ENCODE peak calls at places on chromosomes 5 and 9, in four cellular contexts. X is aorta, H is heart left ventricle, C is tibial artery. W is an unnamed sample.
A peak's percentile ranks its signal among the peaks of the same experiment; 100 is the strongest.

GRCh38 chr9:13804532-13804931 is 509.4 kb downstream of the NFIB start:
- DNase-seq in H (no peak), X (no peak), C (no peak), W (no peak)

GRCh38 chr5:161314033-161314432 is 232.5 kb downstream of the GABRB2 start:
- DNase-seq in C (no peak), H (no peak), X (no peak), W (no peak)

GRCh38 chr5:125093776-125094175 is 347.3 kb upstream of the ZNF608 start:
- DNase-seq in H (no peak), X (no peak), C (no peak), W (no peak)

GRCh38 chr9:126150411-126151030 is 176.1 kb upstream of the MVB12B start:
- DNase-seq in H (no peak), C (no peak), X (no peak), W (no peak)

GRCh38 chr5:127038550-127038949 is 8.2 kb upstream of the MARCHF3 start:
- DNase-seq in X (no peak), C (no peak), H (peak; percentile 18), W (no peak)

GRCh38 chr5:62112689-62113220 is 193.3 kb upstream of the KIF2A start:
- DNase-seq in X (no peak), H (no peak), C (no peak), W (no peak)

GRCh38 chr9:5909999-5910398 is 19.3 kb downstream of the MLANA start:
- DNase-seq in C (no peak), H (no peak), X (no peak), W (no peak)

GRCh38 chr9:111975709-111976108 is 79.1 kb downstream of the UGCG start:
- DNase-seq in H (no peak), C (no peak), X (peak; percentile 53), W (no peak)

GRCh38 chr9:33466565-33467495 is 6.9 kb downstream of the NOL6 start:
- DNase-seq in X (peak; percentile 62), H (peak; percentile 50), C (peak; percentile 45), W (no peak)

GRCh38 chr5:178194026-178194425 is 6.9 kb upstream of the GMCL2 start:
- DNase-seq in C (no peak), H (no peak), X (no peak), W (no peak)

GRCh38 chr9:81682177-81682576 is 7.2 kb downstream of the TLE1 start:
- DNase-seq in H (no peak), C (no peak), X (no peak), W (no peak)

GRCh38 chr9:112433715-112434392 is 52.8 kb upstream of the KIAA1958 start:
- DNase-seq in C (no peak), X (no peak), H (no peak), W (no peak)

GRCh38 chr5:4563400-4563799 is 576.7 kb upstream of the ADAMTS16 start:
- DNase-seq in H (no peak), C (no peak), X (no peak), W (no peak)
- H3K9me3 ChIP-seq in H (no peaks in the 10 kb centered on the region), C (peaks cover 16% of the 10 kb centered on the region), X (peaks cover 4% of the 10 kb centered on the region), W (peaks cover 2% of the 10 kb centered on the region)

DNA sequence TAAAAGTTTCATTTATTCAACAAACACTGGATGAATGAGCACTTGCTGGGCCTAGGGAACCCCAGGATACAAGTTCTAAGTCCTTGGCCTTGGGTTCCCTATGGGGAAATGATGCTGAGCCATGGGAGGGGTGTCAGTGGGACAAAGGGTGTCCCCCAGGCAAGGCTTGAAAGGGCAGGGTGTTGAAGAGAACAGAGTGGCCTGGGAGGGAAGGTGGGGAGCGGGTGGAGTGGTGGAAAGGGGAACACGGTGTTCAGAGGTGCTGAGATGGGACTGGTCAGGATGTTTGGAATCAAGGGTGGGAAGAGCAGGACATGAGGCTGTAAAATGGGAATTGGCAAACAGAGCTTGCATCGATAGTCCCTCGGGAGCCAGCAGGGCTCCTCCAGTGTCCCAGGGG is 61.8 kb downstream of the PPARGC1B start:
- DNase-seq in X (no peak), H (no peak), C (no peak), W (no peak)
- H3K4me1 ChIP-seq in X (no peaks in the 10 kb centered on the region), H (peaks cover 63% of the 10 kb centered on the region), C (peaks cover 9% of the 10 kb centered on the region), W (peaks cover 15% of the 10 kb centered on the region)

DNA sequence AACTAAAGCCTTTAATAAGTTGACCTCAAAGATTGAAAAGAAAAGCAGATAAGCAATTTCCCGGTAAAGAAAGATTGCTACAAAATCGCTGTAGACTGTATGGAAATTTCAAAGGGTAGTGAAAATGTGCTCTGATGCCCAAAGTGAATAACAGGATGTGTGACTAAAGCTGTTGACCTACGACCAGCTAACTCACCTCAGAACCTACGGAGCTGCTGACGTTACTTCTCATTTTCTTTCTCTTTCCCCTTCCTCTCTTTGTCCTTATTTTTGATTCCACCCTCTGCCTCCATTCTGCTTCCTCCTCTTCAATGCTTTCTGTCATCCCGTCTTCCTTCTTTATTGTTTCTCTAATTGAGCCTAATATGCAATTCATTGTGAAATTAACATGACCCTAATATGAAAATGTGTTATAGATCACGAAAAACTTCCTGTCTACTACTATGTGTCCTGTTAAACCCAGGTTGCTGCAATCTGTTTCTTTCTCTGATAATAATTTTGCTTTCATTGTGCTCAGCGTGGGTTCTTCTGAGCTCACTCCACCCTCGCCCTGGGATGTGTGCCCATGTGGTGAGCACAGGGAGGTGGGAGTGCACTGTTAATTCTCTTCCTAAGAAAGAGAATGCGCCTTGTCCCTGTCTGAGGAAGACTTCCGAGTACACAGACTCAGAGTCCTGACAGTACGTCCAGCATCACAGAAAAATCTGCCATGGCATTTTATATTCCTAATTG is 103.0 kb downstream of the PDE4D start:
- DNase-seq in X (no peak), H (no peak), C (no peak), W (no peak)
- H3K4me3 ChIP-seq in X (no peak overlapping the region), H (no peak overlapping the region), C (no peak overlapping the region), W (no peak overlapping the region)

DNA sequence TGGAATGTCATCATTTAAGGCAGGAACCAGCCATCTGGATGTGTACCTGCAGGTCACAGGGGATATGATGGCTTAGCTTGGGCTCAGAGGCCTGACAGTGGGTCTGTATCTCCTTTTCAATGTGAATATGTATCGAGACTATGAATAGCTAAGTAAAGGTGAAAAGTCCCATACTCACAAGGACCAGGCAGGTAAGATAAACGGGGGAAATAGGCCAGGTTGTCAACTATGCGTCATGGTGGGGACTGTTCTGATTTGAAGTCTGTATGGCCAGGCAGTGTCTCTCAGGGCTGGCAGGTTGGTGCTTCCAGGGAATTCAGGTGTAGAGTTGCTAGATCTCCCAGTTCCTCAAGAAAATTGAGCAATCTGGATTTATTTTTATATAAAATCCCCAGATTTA is 987.9 kb upstream of the WWC1 start:
- DNase-seq in C (no peak), X (no peak), H (no peak), W (no peak)
- H3K9me3 ChIP-seq in C (no peaks in the 10 kb centered on the region), X (peaks cover 1% of the 10 kb centered on the region), H (no peaks in the 10 kb centered on the region), W (no peaks in the 10 kb centered on the region)

GRCh38 chr5:150505041-150505511 is 2.9 kb upstream of the NDST1 start:
- DNase-seq in C (no peak), H (no peak), X (no peak), W (no peak)

GRCh38 chr5:150505816-150506215 is 2.1 kb upstream of the NDST1 start:
- DNase-seq in X (no peak), H (no peak), C (no peak), W (no peak)

GRCh38 chr5:150503386-150503785 is 4.5 kb upstream of the NDST1 start:
- DNase-seq in X (no peak), C (no peak), H (no peak), W (no peak)

GRCh38 chr5:150502847-150503246 is 5.1 kb upstream of the NDST1 start:
- DNase-seq in H (no peak), X (no peak), C (no peak), W (no peak)

GRCh38 chr5:150503977-150504620 is 3.8 kb upstream of the NDST1 start:
- DNase-seq in X (peak; percentile 69), H (peak; percentile 69), C (no peak), W (no peak)
- H3K4me1 ChIP-seq in X (peaks cover 8% of the 10 kb centered on the region), H (peaks cover 100% of the 10 kb centered on the region), C (peaks cover 97% of the 10 kb centered on the region), W (no peaks in the 10 kb centered on the region)

GRCh38 chr5:79685621-79686020 is 4.0 kb upstream of the CMYA5 start:
- DNase-seq in C (no peak), H (no peak), X (no peak), W (no peak)
- H3K4me3 ChIP-seq in C (no peak overlapping the region), H (no peak overlapping the region), X (no peak overlapping the region), W (no peak overlapping the region)

GRCh38 chr5:44797723-44798122 is 11.0 kb upstream of the MRPS30 start:
- DNase-seq in C (no peak), H (no peak), X (no peak), W (no peak)
- H3K9me3 ChIP-seq in C (peaks cover 18% of the 10 kb centered on the region), H (no peaks in the 10 kb centered on the region), X (peaks cover 2% of the 10 kb centered on the region), W (peaks cover 5% of the 10 kb centered on the region)

GRCh38 chr5:113162208-113162607 is 185.6 kb downstream of the DCP2 start:
- DNase-seq in H (no peak), X (no peak), C (no peak), W (no peak)

GRCh38 chr5:113164016-113164415 is 187.4 kb downstream of the DCP2 start:
- DNase-seq in X (no peak), C (no peak), H (no peak), W (no peak)

GRCh38 chr5:113161806-113162205 is 185.2 kb downstream of the DCP2 start:
- DNase-seq in C (peak; percentile 25), H (no peak), X (no peak), W (no peak)

GRCh38 chr5:113162770-113163169 is 186.2 kb downstream of the DCP2 start:
- DNase-seq in H (no peak), C (peak; percentile 25), X (no peak), W (no peak)

DNA sequence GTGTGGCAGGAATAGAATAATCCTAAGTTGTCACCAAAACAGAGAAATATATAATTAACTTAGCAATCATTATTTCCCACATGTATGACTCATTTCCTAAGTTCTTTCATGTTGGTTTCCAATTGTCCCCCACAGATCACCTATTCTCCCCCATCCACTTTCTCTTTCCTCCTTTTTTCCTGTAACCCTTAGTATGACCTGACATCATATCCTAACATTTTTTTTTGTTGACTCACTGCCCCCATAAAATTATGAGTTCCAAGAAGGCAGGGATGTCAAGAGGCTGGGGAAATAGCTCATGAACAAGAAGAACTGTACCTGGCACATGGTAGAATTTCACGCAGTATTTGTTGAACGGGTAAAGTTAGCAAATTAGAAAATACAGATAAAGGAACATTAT is 186.7 kb downstream of the DCP2 start:
- DNase-seq in C (no peak), H (no peak), X (no peak), W (no peak)
- H3K4me1 ChIP-seq in C (no peaks in the 10 kb centered on the region), H (peaks cover 44% of the 10 kb centered on the region), X (no peaks in the 10 kb centered on the region), W (peaks cover 3% of the 10 kb centered on the region)

DNA sequence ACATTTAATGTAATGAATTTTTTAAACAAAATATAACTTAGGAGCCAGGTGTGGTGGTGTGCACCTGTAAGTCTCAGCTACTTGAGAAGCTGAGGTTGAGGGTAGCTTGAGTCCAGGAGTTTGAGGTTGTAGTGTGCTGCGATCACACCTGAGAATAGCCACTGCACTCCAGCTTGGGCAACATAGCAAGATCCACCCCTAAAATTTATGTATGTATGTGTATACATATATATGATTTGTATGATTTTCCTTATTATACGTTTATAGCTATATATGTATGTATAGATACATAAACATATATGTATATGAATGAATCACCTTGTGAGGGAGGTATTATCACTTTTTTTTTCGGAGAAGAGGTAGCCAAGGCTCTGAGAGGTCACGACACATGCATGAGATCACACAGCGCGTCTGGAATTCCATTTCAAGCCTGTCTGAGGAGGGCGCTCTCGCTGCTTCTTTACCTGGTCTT is 598 bp upstream of the CCNI2 start:
- DNase-seq in C (no peak), H (no peak), X (no peak), W (no peak)
- H3K4me3 ChIP-seq in C (peak overlapping the region; percentile 49), H (peak overlapping the region; percentile 44), X (no peak overlapping the region), W (no peak overlapping the region)

W was measured in HAP-1.